ENCODE peak calls at places on chromosomes 3 and 15, in six cellular contexts. One of them, this sample, is unnamed.

GRCh38 chr3:187739125-187739560 is 6.1 kb downstream of the BCL6 start:
- DNase-seq in activated T-cell treated with anti-CD3 and anti-CD28 coated beads, Interleukin-2, amount 50 U/mL, for 48 hours: peak
- DNase-seq in HepG2: no peak
- DNase-seq in body of pancreas: peak
- DNase-seq in GM12865: no peak
- DNase-seq in H9: no peak
- DNase-seq in this sample: no peak

GRCh38 chr3:112459750-112460149 is 39.5 kb downstream of the BTLA start:
- DNase-seq in activated T-cell treated with anti-CD3 and anti-CD28 coated beads, Interleukin-2, amount 50 U/mL, for 48 hours: no peak
- DNase-seq in HepG2: no peak
- DNase-seq in body of pancreas: no peak
- DNase-seq in GM12865: peak
- DNase-seq in H9: no peak
- DNase-seq in this sample: no peak

GRCh38 chr3:55307622-55308021 is 179.5 kb downstream of the WNT5A start:
- DNase-seq in activated T-cell treated with anti-CD3 and anti-CD28 coated beads, Interleukin-2, amount 50 U/mL, for 48 hours: no peak
- DNase-seq in HepG2: no peak
- DNase-seq in body of pancreas: no peak
- DNase-seq in GM12865: no peak
- DNase-seq in H9: no peak
- DNase-seq in this sample: no peak

GRCh38 chr3:85342915-85343314 is 384.1 kb downstream of the CADM2 start:
- DNase-seq in activated T-cell treated with anti-CD3 and anti-CD28 coated beads, Interleukin-2, amount 50 U/mL, for 48 hours: no peak
- DNase-seq in HepG2: peak
- DNase-seq in body of pancreas: no peak
- DNase-seq in GM12865: peak
- DNase-seq in H9: no peak
- DNase-seq in this sample: peak

GRCh38 chr15:99566157-99566900 is 545 bp downstream of the MEF2A start:
- DNase-seq in activated T-cell treated with anti-CD3 and anti-CD28 coated beads, Interleukin-2, amount 50 U/mL, for 48 hours: peak
- DNase-seq in HepG2: no peak
- DNase-seq in body of pancreas: peak
- DNase-seq in GM12865: peak
- DNase-seq in H9: peak
- DNase-seq in this sample: peak

GRCh38 chr15:90905306-90906180 is 2.4 kb downstream of the MAN2A2 start:
- DNase-seq in activated T-cell treated with anti-CD3 and anti-CD28 coated beads, Interleukin-2, amount 50 U/mL, for 48 hours: no peak
- DNase-seq in HepG2: no peak
- DNase-seq in body of pancreas: no peak
- DNase-seq in GM12865: no peak
- DNase-seq in H9: no peak
- DNase-seq in this sample: no peak

GRCh38 chr15:23570466-23570865 is 5.0 kb downstream of the MKRN3 start:
- DNase-seq in activated T-cell treated with anti-CD3 and anti-CD28 coated beads, Interleukin-2, amount 50 U/mL, for 48 hours: no peak
- DNase-seq in HepG2: peak
- DNase-seq in body of pancreas: no peak
- DNase-seq in GM12865: no peak
- DNase-seq in H9: no peak
- DNase-seq in this sample: no peak

GRCh38 chr15:44836094-44836493 is 99.8 kb downstream of the TRIM69 start:
- DNase-seq in activated T-cell treated with anti-CD3 and anti-CD28 coated beads, Interleukin-2, amount 50 U/mL, for 48 hours: no peak
- DNase-seq in HepG2: peak
- DNase-seq in body of pancreas: no peak
- DNase-seq in GM12865: no peak
- DNase-seq in H9: no peak
- DNase-seq in this sample: no peak

GRCh38 chr15:101307048-101307896 is 12.2 kb upstream of the SNRPA1 start:
- DNase-seq in activated T-cell treated with anti-CD3 and anti-CD28 coated beads, Interleukin-2, amount 50 U/mL, for 48 hours: no peak
- DNase-seq in HepG2: no peak
- DNase-seq in body of pancreas: peak
- DNase-seq in GM12865: no peak
- DNase-seq in H9: peak
- DNase-seq in this sample: no peak

GRCh38 chr3:59839283-59839682 is 789.5 kb upstream of the CFAP20DC start:
- DNase-seq in activated T-cell treated with anti-CD3 and anti-CD28 coated beads, Interleukin-2, amount 50 U/mL, for 48 hours: no peak
- DNase-seq in HepG2: no peak
- DNase-seq in body of pancreas: no peak
- DNase-seq in GM12865: no peak
- DNase-seq in H9: no peak
- DNase-seq in this sample: peak

GRCh38 chr15:51969728-51970127 is 1.9 kb downstream of the LEO1 start:
- DNase-seq in activated T-cell treated with anti-CD3 and anti-CD28 coated beads, Interleukin-2, amount 50 U/mL, for 48 hours: no peak
- DNase-seq in HepG2: no peak
- DNase-seq in body of pancreas: no peak
- DNase-seq in GM12865: no peak
- DNase-seq in H9: no peak
- DNase-seq in this sample: peak

GRCh38 chr3:124916837-124917409 is 17.6 kb downstream of the MUC13 start:
- DNase-seq in activated T-cell treated with anti-CD3 and anti-CD28 coated beads, Interleukin-2, amount 50 U/mL, for 48 hours: no peak
- DNase-seq in HepG2: no peak
- DNase-seq in body of pancreas: no peak
- DNase-seq in GM12865: no peak
- DNase-seq in H9: no peak
- DNase-seq in this sample: no peak

GRCh38 chr15:65068436-65068835 is 645 bp upstream of the RASL12 start:
- DNase-seq in activated T-cell treated with anti-CD3 and anti-CD28 coated beads, Interleukin-2, amount 50 U/mL, for 48 hours: no peak
- DNase-seq in HepG2: no peak
- DNase-seq in body of pancreas: no peak
- DNase-seq in GM12865: no peak
- DNase-seq in H9: no peak
- DNase-seq in this sample: no peak

GRCh38 chr3:70049761-70050160 is 50.2 kb downstream of the SAMMSON start:
- DNase-seq in activated T-cell treated with anti-CD3 and anti-CD28 coated beads, Interleukin-2, amount 50 U/mL, for 48 hours: no peak
- DNase-seq in HepG2: no peak
- DNase-seq in body of pancreas: no peak
- DNase-seq in GM12865: no peak
- DNase-seq in H9: no peak
- DNase-seq in this sample: no peak

GRCh38 chr3:35727179-35727578 is 87.9 kb downstream of the ARPP21 start:
- DNase-seq in activated T-cell treated with anti-CD3 and anti-CD28 coated beads, Interleukin-2, amount 50 U/mL, for 48 hours: no peak
- DNase-seq in HepG2: no peak
- DNase-seq in body of pancreas: no peak
- DNase-seq in GM12865: no peak
- DNase-seq in H9: no peak
- DNase-seq in this sample: no peak

GRCh38 chr3:12968541-12968940 is 104.7 kb downstream of the IQSEC1 start:
- DNase-seq in activated T-cell treated with anti-CD3 and anti-CD28 coated beads, Interleukin-2, amount 50 U/mL, for 48 hours: no peak
- DNase-seq in HepG2: no peak
- DNase-seq in body of pancreas: no peak
- DNase-seq in GM12865: no peak
- DNase-seq in H9: no peak
- DNase-seq in this sample: no peak

GRCh38 chr3:130835483-130835882 is 58.4 kb upstream of the ATP2C1 start:
- DNase-seq in activated T-cell treated with anti-CD3 and anti-CD28 coated beads, Interleukin-2, amount 50 U/mL, for 48 hours: no peak
- DNase-seq in HepG2: no peak
- DNase-seq in body of pancreas: no peak
- DNase-seq in GM12865: no peak
- DNase-seq in H9: no peak
- DNase-seq in this sample: no peak

GRCh38 chr3:179731544-179731943 is 78.7 kb downstream of the USP13 start:
- DNase-seq in activated T-cell treated with anti-CD3 and anti-CD28 coated beads, Interleukin-2, amount 50 U/mL, for 48 hours: no peak
- DNase-seq in HepG2: no peak
- DNase-seq in body of pancreas: no peak
- DNase-seq in GM12865: no peak
- DNase-seq in H9: no peak
- DNase-seq in this sample: no peak

GRCh38 chr15:33148129-33148850 is 46.2 kb downstream of the FMN1 start:
- DNase-seq in activated T-cell treated with anti-CD3 and anti-CD28 coated beads, Interleukin-2, amount 50 U/mL, for 48 hours: no peak
- DNase-seq in HepG2: no peak
- DNase-seq in body of pancreas: no peak
- DNase-seq in GM12865: no peak
- DNase-seq in H9: no peak
- DNase-seq in this sample: peak

GRCh38 chr15:57060799-57061198 is 142.4 kb downstream of the TCF12 start:
- DNase-seq in activated T-cell treated with anti-CD3 and anti-CD28 coated beads, Interleukin-2, amount 50 U/mL, for 48 hours: no peak
- DNase-seq in HepG2: peak
- DNase-seq in body of pancreas: no peak
- DNase-seq in GM12865: no peak
- DNase-seq in H9: no peak
- DNase-seq in this sample: no peak

GRCh38 chr3:181105636-181106035 is 116.1 kb upstream of the DNAJC19 start:
- DNase-seq in activated T-cell treated with anti-CD3 and anti-CD28 coated beads, Interleukin-2, amount 50 U/mL, for 48 hours: no peak
- DNase-seq in HepG2: no peak
- DNase-seq in body of pancreas: no peak
- DNase-seq in GM12865: no peak
- DNase-seq in H9: no peak
- DNase-seq in this sample: no peak

GRCh38 chr3:39101022-39101689 is 6.3 kb downstream of the GORASP1 start:
- DNase-seq in activated T-cell treated with anti-CD3 and anti-CD28 coated beads, Interleukin-2, amount 50 U/mL, for 48 hours: no peak
- DNase-seq in HepG2: peak
- DNase-seq in body of pancreas: peak
- DNase-seq in GM12865: peak
- DNase-seq in H9: peak
- DNase-seq in this sample: peak

GRCh38 chr3:100710355-100711198 is 1.3 kb downstream of the TFG start:
- DNase-seq in activated T-cell treated with anti-CD3 and anti-CD28 coated beads, Interleukin-2, amount 50 U/mL, for 48 hours: peak
- DNase-seq in HepG2: peak
- DNase-seq in body of pancreas: peak
- DNase-seq in GM12865: peak
- DNase-seq in H9: peak
- DNase-seq in this sample: peak

GRCh38 chr15:90862964-90863721 is 5.2 kb upstream of the FURIN start:
- DNase-seq in activated T-cell treated with anti-CD3 and anti-CD28 coated beads, Interleukin-2, amount 50 U/mL, for 48 hours: peak
- DNase-seq in HepG2: no peak
- DNase-seq in body of pancreas: no peak
- DNase-seq in GM12865: no peak
- DNase-seq in H9: peak
- DNase-seq in this sample: no peak

GRCh38 chr3:123444744-123445143 is 4.1 kb downstream of the ADCY5 start:
- DNase-seq in activated T-cell treated with anti-CD3 and anti-CD28 coated beads, Interleukin-2, amount 50 U/mL, for 48 hours: no peak
- DNase-seq in HepG2: no peak
- DNase-seq in body of pancreas: no peak
- DNase-seq in GM12865: no peak
- DNase-seq in H9: no peak
- DNase-seq in this sample: no peak

GRCh38 chr3:118628704-118629341 is 405.8 kb downstream of the IGSF11 start:
- DNase-seq in activated T-cell treated with anti-CD3 and anti-CD28 coated beads, Interleukin-2, amount 50 U/mL, for 48 hours: peak
- DNase-seq in HepG2: peak
- DNase-seq in body of pancreas: peak
- DNase-seq in GM12865: peak
- DNase-seq in H9: peak
- DNase-seq in this sample: peak

GRCh38 chr3:143158549-143158988 is 39.0 kb downstream of the CHST2 start:
- DNase-seq in activated T-cell treated with anti-CD3 and anti-CD28 coated beads, Interleukin-2, amount 50 U/mL, for 48 hours: no peak
- DNase-seq in HepG2: no peak
- DNase-seq in body of pancreas: no peak
- DNase-seq in GM12865: peak
- DNase-seq in H9: no peak
- DNase-seq in this sample: no peak

GRCh38 chr3:4719011-4719649 is 226.0 kb downstream of the ITPR1 start:
- DNase-seq in activated T-cell treated with anti-CD3 and anti-CD28 coated beads, Interleukin-2, amount 50 U/mL, for 48 hours: no peak
- DNase-seq in HepG2: no peak
- DNase-seq in body of pancreas: no peak
- DNase-seq in GM12865: no peak
- DNase-seq in H9: no peak
- DNase-seq in this sample: no peak

GRCh38 chr3:194142156-194142910 is 6.4 kb downstream of the HES1 start:
- DNase-seq in activated T-cell treated with anti-CD3 and anti-CD28 coated beads, Interleukin-2, amount 50 U/mL, for 48 hours: no peak
- DNase-seq in HepG2: no peak
- DNase-seq in body of pancreas: no peak
- DNase-seq in GM12865: no peak
- DNase-seq in H9: peak
- DNase-seq in this sample: no peak

GRCh38 chr3:109073116-109073515 is 44.8 kb downstream of the MORC1 start:
- DNase-seq in activated T-cell treated with anti-CD3 and anti-CD28 coated beads, Interleukin-2, amount 50 U/mL, for 48 hours: no peak
- DNase-seq in HepG2: no peak
- DNase-seq in body of pancreas: no peak
- DNase-seq in GM12865: no peak
- DNase-seq in H9: no peak
- DNase-seq in this sample: peak

GRCh38 chr15:98438326-98438725 is 210.0 kb upstream of the IGF1R start:
- DNase-seq in activated T-cell treated with anti-CD3 and anti-CD28 coated beads, Interleukin-2, amount 50 U/mL, for 48 hours: no peak
- DNase-seq in HepG2: no peak
- DNase-seq in body of pancreas: no peak
- DNase-seq in GM12865: no peak
- DNase-seq in H9: no peak
- DNase-seq in this sample: no peak

GRCh38 chr3:43152649-43153048 is 46.8 kb upstream of the POMGNT2 start:
- DNase-seq in activated T-cell treated with anti-CD3 and anti-CD28 coated beads, Interleukin-2, amount 50 U/mL, for 48 hours: no peak
- DNase-seq in HepG2: no peak
- DNase-seq in body of pancreas: no peak
- DNase-seq in GM12865: no peak
- DNase-seq in H9: no peak
- DNase-seq in this sample: no peak

This sample was measured in OCI-M1.